ENCODE peak calls at places on chromosomes 1 and 21, in six cellular contexts. L is neural crest cell; U is stimulated activated CD8-positive, alpha-beta memory T cell treated with anti-CD3 and anti-CD28 coated beads, Interleukin-15, amount 100 ng/mL, for 24 hours; C is posterior vena cava; T is H54; X is ACHN. Z is an unnamed sample.

GRCh38 chr1:76093931-76094330 is 19.4 kb downstream of the ST6GALNAC3 start:
- DNase-seq in C (no peak), X (no peak), T (no peak), U (no peak), L (no peak), Z (no peak)

GRCh38 chr1:227794813-227795183 is 20.7 kb upstream of the PRSS38 start:
- DNase-seq in C (no peak), U (no peak), T (no peak), L (no peak), X (no peak), Z (no peak)

GRCh38 chr1:88708011-88708410 is 23.9 kb downstream of the PKN2 start:
- DNase-seq in L (no peak), U (no peak), C (no peak), X (no peak), T (no peak), Z (no peak)

GRCh38 chr1:2209400-2210083 is 15.0 kb upstream of the FAAP20 start:
- DNase-seq in T (no peak), C (peak), L (no peak), U (no peak), X (no peak), Z (no peak)

GRCh38 chr1:222657899-222658298 is 40.0 kb downstream of the MIA3 start:
- DNase-seq in T (no peak), L (no peak), C (no peak), U (no peak), X (no peak), Z (no peak)

GRCh38 chr1:92262516-92262915 is 36.3 kb downstream of the GLMN start:
- DNase-seq in U (no peak), X (no peak), C (no peak), L (no peak), T (no peak), Z (no peak)

GRCh38 chr1:47725000-47725731 is 272.0 kb downstream of the TRABD2B start:
- DNase-seq in C (peak), T (no peak), U (no peak), X (no peak), L (peak), Z (no peak)

GRCh38 chr1:8070381-8070811 is 44.3 kb upstream of the ERRFI1 start:
- DNase-seq in T (no peak), X (no peak), L (no peak), C (no peak), U (no peak), Z (no peak)

GRCh38 chr1:109910123-109910962 is at the start of gene CSF1:
- DNase-seq in C (peak), T (peak), L (peak), X (peak), U (peak), Z (peak)

GRCh38 chr1:201259476-201260235 is 23.6 kb upstream of the PKP1 start:
- DNase-seq in U (no peak), X (no peak), L (no peak), C (peak), T (no peak), Z (no peak)

GRCh38 chr1:26321315-26322041 is 3.7 kb downstream of the CD52 start:
- DNase-seq in X (peak), L (peak), C (peak), U (peak), T (peak), Z (peak)

GRCh38 chr1:43444151-43444826 is 9.4 kb downstream of the HYI start:
- DNase-seq in U (no peak), T (no peak), L (no peak), X (no peak), C (no peak), Z (no peak)

GRCh38 chr1:48859429-48859828 is 82.7 kb upstream of the BEND5 start:
- DNase-seq in T (no peak), L (no peak), C (no peak), X (no peak), U (no peak), Z (no peak)

GRCh38 chr1:159923203-159924024 is 1.9 kb downstream of the TAGLN2 start:
- DNase-seq in C (peak), T (peak), U (peak), X (peak), L (no peak), Z (peak)

GRCh38 chr1:32716312-32717126 is 13.9 kb upstream of the SYNC start:
- DNase-seq in L (peak), C (no peak), X (peak), T (no peak), U (no peak), Z (peak)

GRCh38 chr1:167501513-167502191 is 16.7 kb downstream of the CD247 start:
- DNase-seq in X (no peak), C (no peak), U (no peak), L (no peak), T (no peak), Z (no peak)

GRCh38 chr1:39840507-39840906 is 42.8 kb downstream of the TRIT1 start:
- DNase-seq in T (no peak), X (no peak), L (no peak), U (no peak), C (no peak), Z (no peak)

GRCh38 chr1:29962356-29962755 is 726.0 kb downstream of the PTPRU start:
- DNase-seq in U (no peak), L (no peak), X (no peak), T (no peak), C (no peak), Z (no peak)

GRCh38 chr1:210239295-210240155 is 6.9 kb downstream of the SERTAD4 start:
- DNase-seq in L (no peak), C (no peak), U (no peak), T (peak), X (peak), Z (no peak)

GRCh38 chr1:6796095-6796494 is 10.8 kb downstream of the CAMTA1 start:
- DNase-seq in U (no peak), X (no peak), T (no peak), C (no peak), L (no peak), Z (no peak)

GRCh38 chr1:14190508-14190907 is 408.0 kb upstream of the KAZN start:
- DNase-seq in U (no peak), C (no peak), T (peak), L (no peak), X (peak), Z (no peak)

GRCh38 chr21:36692125-36692843 is 6.6 kb upstream of the SIM2 start:
- DNase-seq in U (no peak), X (no peak), L (peak), T (no peak), C (no peak), Z (no peak)

GRCh38 chr1:179369751-179370341 is 4.1 kb downstream of the AXDND1 start:
- DNase-seq in L (peak), U (no peak), X (peak), T (peak), C (no peak), Z (peak)

GRCh38 chr1:14822996-14823395 is 224.5 kb downstream of the KAZN start:
- DNase-seq in X (no peak), L (no peak), C (no peak), U (no peak), T (no peak), Z (no peak)

GRCh38 chr1:58815069-58815679 is 31.3 kb upstream of the JUN start:
- DNase-seq in X (peak), U (peak), C (peak), L (peak), T (peak), Z (no peak)

GRCh38 chr1:248914982-248915381 is 8.9 kb downstream of the PGBD2 start:
- DNase-seq in X (no peak), C (no peak), L (no peak), U (no peak), T (no peak), Z (no peak)

GRCh38 chr1:96538883-96539282 is 182.7 kb upstream of the PTBP2 start:
- DNase-seq in T (no peak), X (no peak), U (no peak), C (no peak), L (no peak), Z (no peak)

GRCh38 chr1:43206721-43207228 is 34.6 kb downstream of the CFAP57 start:
- DNase-seq in X (peak), C (no peak), U (no peak), T (peak), L (no peak), Z (no peak)

GRCh38 chr21:45887788-45888187 is 93.8 kb upstream of the COL6A1 start:
- DNase-seq in X (no peak), U (no peak), L (no peak), T (no peak), C (no peak), Z (no peak)

GRCh38 chr1:33814166-33814565 is 49.7 kb upstream of the HMGB4 start:
- DNase-seq in L (no peak), C (no peak), U (no peak), X (no peak), T (peak), Z (no peak)

GRCh38 chr1:228898582-228898992 is 163.3 kb downstream of the RHOU start:
- DNase-seq in X (no peak), C (no peak), L (no peak), T (no peak), U (no peak), Z (no peak)

GRCh38 chr1:12406218-12407021 is 176.6 kb downstream of the VPS13D start:
- DNase-seq in T (no peak), C (no peak), X (no peak), L (no peak), U (no peak), Z (no peak)

GRCh38 chr1:966135-966602 is at the start of gene PLEKHN1:
- DNase-seq in L (no peak), X (peak), T (peak), U (no peak), C (no peak), Z (no peak)

GRCh38 chr21:46161800-46162592 is 6.6 kb upstream of the FTCD start:
- DNase-seq in X (no peak), T (no peak), U (no peak), C (peak), L (no peak), Z (no peak)

GRCh38 chr21:29939859-29940245 is at the start of gene GRIK1:
- DNase-seq in X (no peak), C (no peak), T (no peak), U (no peak), L (peak), Z (no peak)

GRCh38 chr1:166814611-166815010 is 24.7 kb upstream of the POGK start:
- DNase-seq in T (no peak), C (no peak), U (no peak), X (peak), L (no peak), Z (no peak)

GRCh38 chr1:119680723-119681122 is 31.0 kb upstream of the PHGDH start:
- DNase-seq in U (no peak), C (no peak), L (no peak), X (no peak), T (no peak), Z (no peak)

GRCh38 chr1:41513388-41513745 is 28.9 kb upstream of the EDN2 start:
- DNase-seq in X (no peak), C (no peak), T (no peak), L (no peak), U (no peak), Z (no peak)

GRCh38 chr1:172144445-172145060 is 275.9 kb upstream of the C1orf105 start:
- DNase-seq in C (peak), U (no peak), X (no peak), L (no peak), T (no peak), Z (no peak)

Z was measured in T-cell.